ENCODE peak calls at places on chromosomes 1 and 21, in four cellular contexts. One of them, this sample, is unnamed.

GRCh38 chr1:239914827-239915231 is 176.9 kb upstream of the FMN2 start:
- DNase-seq in K562: no peak
- DNase-seq in SK-N-SH: no peak
- DNase-seq in HepG2: no peak
- DNase-seq in this sample: no peak

GRCh38 chr1:220271706-220272046 is 577 bp downstream of the RAB3GAP2 start:
- DNase-seq in K562: peak
- DNase-seq in SK-N-SH: peak
- DNase-seq in HepG2: no peak
- DNase-seq in this sample: no peak

GRCh38 chr1:51649593-51650091 is 32.8 kb downstream of the OSBPL9 start:
- DNase-seq in K562: no peak
- DNase-seq in SK-N-SH: no peak
- DNase-seq in HepG2: no peak
- DNase-seq in this sample: no peak

GRCh38 chr1:76113446-76113845 is 38.9 kb downstream of the ST6GALNAC3 start:
- DNase-seq in K562: no peak
- DNase-seq in SK-N-SH: no peak
- DNase-seq in HepG2: no peak
- DNase-seq in this sample: no peak

GRCh38 chr1:37828410-37829074 is 20.5 kb upstream of the YRDC start:
- DNase-seq in K562: no peak
- DNase-seq in SK-N-SH: no peak
- DNase-seq in HepG2: no peak
- DNase-seq in this sample: no peak

GRCh38 chr1:238005116-238005515 is 114.4 kb upstream of the ZP4 start:
- DNase-seq in K562: no peak
- DNase-seq in SK-N-SH: no peak
- DNase-seq in HepG2: no peak
- DNase-seq in this sample: no peak

GRCh38 chr1:29428997-29429396 is 192.7 kb downstream of the PTPRU start:
- DNase-seq in K562: no peak
- DNase-seq in SK-N-SH: no peak
- DNase-seq in HepG2: no peak
- DNase-seq in this sample: no peak

GRCh38 chr1:91693542-91693941 is 192.4 kb downstream of the TGFBR3 start:
- DNase-seq in K562: no peak
- DNase-seq in SK-N-SH: no peak
- DNase-seq in HepG2: no peak
- DNase-seq in this sample: no peak

GRCh38 chr1:107358611-107359342 is 217.9 kb downstream of the NTNG1 start:
- DNase-seq in K562: no peak
- DNase-seq in SK-N-SH: no peak
- DNase-seq in HepG2: no peak
- DNase-seq in this sample: no peak

GRCh38 chr21:32807717-32808380 is 36.3 kb upstream of the PAXBP1 start:
- DNase-seq in K562: no peak
- DNase-seq in SK-N-SH: no peak
- DNase-seq in HepG2: no peak
- DNase-seq in this sample: no peak

GRCh38 chr1:91857557-91858239 is 28.3 kb downstream of the TGFBR3 start:
- DNase-seq in K562: no peak
- DNase-seq in SK-N-SH: no peak
- DNase-seq in HepG2: no peak
- DNase-seq in this sample: no peak

GRCh38 chr1:235952950-235953615 is 86.4 kb upstream of the LYST start:
- DNase-seq in K562: no peak
- DNase-seq in SK-N-SH: no peak
- DNase-seq in HepG2: no peak
- DNase-seq in this sample: no peak

GRCh38 chr1:7975212-7975865 is 13.8 kb downstream of the PARK7 start:
- DNase-seq in K562: peak
- DNase-seq in SK-N-SH: peak
- DNase-seq in HepG2: peak
- DNase-seq in this sample: peak

GRCh38 chr1:76074321-76075187 is at the start of gene ST6GALNAC3:
- DNase-seq in K562: peak
- DNase-seq in SK-N-SH: peak
- DNase-seq in HepG2: peak
- DNase-seq in this sample: peak

GRCh38 chr1:186330758-186331157 is 44.3 kb downstream of the TPR start:
- DNase-seq in K562: peak
- DNase-seq in SK-N-SH: no peak
- DNase-seq in HepG2: peak
- DNase-seq in this sample: no peak

GRCh38 chr1:61375082-61375880 is 292.9 kb downstream of the NFIA start:
- DNase-seq in K562: no peak
- DNase-seq in SK-N-SH: no peak
- DNase-seq in HepG2: no peak
- DNase-seq in this sample: no peak

GRCh38 chr1:203342192-203342940 is 8.6 kb downstream of the FMOD start:
- DNase-seq in K562: peak
- DNase-seq in SK-N-SH: peak
- DNase-seq in HepG2: peak
- DNase-seq in this sample: peak

GRCh38 chr1:9872430-9873165 is 37.5 kb downstream of the CTNNBIP1 start:
- DNase-seq in K562: no peak
- DNase-seq in SK-N-SH: no peak
- DNase-seq in HepG2: no peak
- DNase-seq in this sample: no peak

GRCh38 chr1:31705080-31705866 is 1.5 kb upstream of the COL16A1 start:
- DNase-seq in K562: peak
- DNase-seq in SK-N-SH: peak
- DNase-seq in HepG2: peak
- DNase-seq in this sample: peak

GRCh38 chr21:35220301-35220700 is 171.2 kb upstream of the RUNX1 start:
- DNase-seq in K562: no peak
- DNase-seq in SK-N-SH: no peak
- DNase-seq in HepG2: no peak
- DNase-seq in this sample: no peak

GRCh38 chr1:243917863-243918565 is 68.0 kb upstream of the AKT3 start:
- DNase-seq in K562: no peak
- DNase-seq in SK-N-SH: no peak
- DNase-seq in HepG2: no peak
- DNase-seq in this sample: no peak

GRCh38 chr1:1213919-1214599 is at the start of gene TNFRSF4:
- DNase-seq in K562: no peak
- DNase-seq in SK-N-SH: no peak
- DNase-seq in HepG2: no peak
- DNase-seq in this sample: no peak

GRCh38 chr1:98045211-98046030 is 124.6 kb upstream of the DPYD start:
- DNase-seq in K562: no peak
- DNase-seq in SK-N-SH: peak
- DNase-seq in HepG2: no peak
- DNase-seq in this sample: no peak

GRCh38 chr1:208369658-208370057 is 125.5 kb upstream of the PLXNA2 start:
- DNase-seq in K562: no peak
- DNase-seq in SK-N-SH: no peak
- DNase-seq in HepG2: no peak
- DNase-seq in this sample: no peak

GRCh38 chr1:33256335-33256700 is at the start of gene ZNF362:
- DNase-seq in K562: peak
- DNase-seq in SK-N-SH: no peak
- DNase-seq in HepG2: no peak
- DNase-seq in this sample: peak

GRCh38 chr1:4668738-4669700 is 14.6 kb downstream of the AJAP1 start:
- DNase-seq in K562: no peak
- DNase-seq in SK-N-SH: no peak
- DNase-seq in HepG2: no peak
- DNase-seq in this sample: no peak

GRCh38 chr1:210250665-210250997 is 18.0 kb downstream of the SERTAD4 start:
- DNase-seq in K562: no peak
- DNase-seq in SK-N-SH: peak
- DNase-seq in HepG2: no peak
- DNase-seq in this sample: peak

GRCh38 chr21:37490084-37490483 is 123.5 kb downstream of the DYRK1A start:
- DNase-seq in K562: no peak
- DNase-seq in SK-N-SH: no peak
- DNase-seq in HepG2: no peak
- DNase-seq in this sample: no peak

GRCh38 chr1:156513189-156513588 is 12.6 kb upstream of the MEF2D start:
- DNase-seq in K562: no peak
- DNase-seq in SK-N-SH: no peak
- DNase-seq in HepG2: no peak
- DNase-seq in this sample: no peak

GRCh38 chr1:185488673-185489311 is 171.7 kb upstream of the IVNS1ABP start:
- DNase-seq in K562: no peak
- DNase-seq in SK-N-SH: no peak
- DNase-seq in HepG2: no peak
- DNase-seq in this sample: no peak

GRCh38 chr1:189429610-189430009 is 1048.1 kb downstream of the BRINP3 start:
- DNase-seq in K562: peak
- DNase-seq in SK-N-SH: peak
- DNase-seq in HepG2: peak
- DNase-seq in this sample: no peak

GRCh38 chr1:26733982-26734381 is 38.2 kb downstream of the ARID1A start:
- DNase-seq in K562: no peak
- DNase-seq in SK-N-SH: no peak
- DNase-seq in HepG2: no peak
- DNase-seq in this sample: no peak

GRCh38 chr1:221230605-221231004 is 351.4 kb downstream of the HLX start:
- DNase-seq in K562: no peak
- DNase-seq in SK-N-SH: no peak
- DNase-seq in HepG2: no peak
- DNase-seq in this sample: no peak

GRCh38 chr1:199282910-199283309 is 644.1 kb downstream of the PTPRC start:
- DNase-seq in K562: no peak
- DNase-seq in SK-N-SH: no peak
- DNase-seq in HepG2: no peak
- DNase-seq in this sample: no peak

GRCh38 chr1:6414443-6414844 is 5.3 kb downstream of the HES2 start:
- DNase-seq in K562: peak
- DNase-seq in SK-N-SH: peak
- DNase-seq in HepG2: peak
- DNase-seq in this sample: peak

GRCh38 chr1:89974701-89975470 is 20.0 kb upstream of the ZNF326 start:
- DNase-seq in K562: no peak
- DNase-seq in SK-N-SH: no peak
- DNase-seq in HepG2: peak
- DNase-seq in this sample: no peak

DNA sequence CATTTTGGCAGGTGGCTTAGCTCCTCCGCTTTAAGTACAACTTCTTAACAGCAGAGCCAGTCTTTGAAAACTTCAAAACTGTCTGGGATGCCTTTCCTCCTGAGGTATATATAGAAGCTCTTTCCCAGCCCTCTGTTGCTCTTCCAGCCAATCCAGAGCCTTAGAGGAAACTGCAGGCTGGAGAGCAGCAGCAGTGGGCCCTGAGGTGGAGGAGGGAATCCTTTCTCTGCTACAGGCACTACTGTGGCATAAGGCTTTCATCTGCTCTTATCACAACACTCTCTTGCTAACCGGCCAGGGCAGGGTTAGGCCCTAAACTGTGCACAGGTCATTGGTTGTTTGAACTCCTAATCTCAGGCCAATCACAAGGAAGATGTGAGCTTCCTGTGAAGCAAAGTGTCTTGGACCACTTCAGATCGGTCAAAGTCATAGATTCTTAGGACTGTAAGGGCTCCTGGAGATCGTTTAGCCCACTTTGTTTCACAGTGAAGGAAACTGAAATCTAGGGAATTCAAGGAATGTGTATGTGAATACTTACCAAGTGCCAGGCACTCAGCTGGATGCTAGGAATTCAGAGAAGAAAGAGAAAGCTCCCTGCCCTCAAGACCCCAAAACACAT is at the start of gene RGS5:
- DNase-seq in K562: no peak
- DNase-seq in SK-N-SH: peak
- DNase-seq in HepG2: no peak
- DNase-seq in this sample: peak
- TF ChIP-seq FOXJ3 in K562: no peak
- TF ChIP-seq FOXJ3 in SK-N-SH: peak
- TF ChIP-seq FOXJ3 in HepG2: no peak
- TF ChIP-seq FOXJ3 in this sample: no peak

GRCh38 chr1:206566976-206567375 is 45.3 kb downstream of the EIF2D start:
- DNase-seq in K562: no peak
- DNase-seq in SK-N-SH: no peak
- DNase-seq in HepG2: no peak
- DNase-seq in this sample: no peak

GRCh38 chr1:206563367-206563953 is 48.8 kb downstream of the EIF2D start:
- DNase-seq in K562: no peak
- DNase-seq in SK-N-SH: no peak
- DNase-seq in HepG2: no peak
- DNase-seq in this sample: no peak

GRCh38 chr1:206568256-206568655 is 44.0 kb downstream of the EIF2D start:
- DNase-seq in K562: no peak
- DNase-seq in SK-N-SH: no peak
- DNase-seq in HepG2: no peak
- DNase-seq in this sample: no peak

GRCh38 chr1:206568779-206569352 is 43.4 kb downstream of the EIF2D start:
- DNase-seq in K562: no peak
- DNase-seq in SK-N-SH: no peak
- DNase-seq in HepG2: no peak
- DNase-seq in this sample: no peak

DNA sequence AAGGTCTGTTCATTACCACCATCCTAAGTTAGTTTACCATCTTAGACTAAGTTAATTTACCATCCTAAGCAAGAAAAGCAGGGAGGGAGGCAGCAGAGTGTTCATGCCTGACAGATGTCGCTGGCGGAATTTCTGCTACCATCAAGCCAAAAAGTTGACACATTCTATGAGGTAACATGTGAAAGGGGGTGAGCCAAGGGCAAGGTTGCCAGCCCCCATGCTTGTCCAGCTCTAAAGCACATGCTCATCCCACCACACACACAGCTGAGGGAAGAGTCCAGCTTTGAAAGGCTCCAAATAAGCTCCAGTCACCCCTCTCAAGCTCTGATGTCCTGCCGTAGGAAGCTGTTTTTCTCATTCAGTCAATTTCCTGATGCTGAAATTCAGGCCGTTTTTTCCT is 46.3 kb downstream of the EIF2D start:
- DNase-seq in K562: no peak
- DNase-seq in SK-N-SH: no peak
- DNase-seq in HepG2: no peak
- DNase-seq in this sample: no peak
- TF ChIP-seq FOXJ3 in K562: no peak
- TF ChIP-seq FOXJ3 in SK-N-SH: no peak
- TF ChIP-seq FOXJ3 in HepG2: no peak
- TF ChIP-seq FOXJ3 in this sample: no peak

DNA sequence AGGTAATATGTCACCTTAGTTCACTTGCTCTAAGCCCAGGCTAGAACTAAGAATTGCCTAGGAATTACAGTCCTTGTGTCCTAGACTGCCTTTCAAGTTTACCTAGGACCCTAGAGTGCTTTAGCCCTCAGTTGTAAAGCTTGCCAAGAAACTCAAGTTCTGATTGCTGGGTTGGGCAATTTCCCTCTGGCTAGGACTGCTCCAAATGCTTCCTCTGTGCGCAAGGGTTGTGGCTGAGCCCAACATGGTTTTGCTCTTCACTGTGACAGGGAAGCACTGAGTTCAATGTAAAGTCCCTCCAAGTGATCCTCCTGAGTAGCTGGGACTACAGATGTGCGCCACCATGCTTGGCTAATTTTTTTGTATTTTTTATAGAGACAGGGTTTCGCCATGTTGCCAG is 102.3 kb upstream of the NEK7 start:
- DNase-seq in K562: no peak
- DNase-seq in SK-N-SH: no peak
- DNase-seq in HepG2: no peak
- DNase-seq in this sample: no peak
- TF ChIP-seq FOXJ3 in K562: no peak
- TF ChIP-seq FOXJ3 in SK-N-SH: no peak
- TF ChIP-seq FOXJ3 in HepG2: no peak
- TF ChIP-seq FOXJ3 in this sample: no peak

GRCh38 chr1:19433610-19433999 is 51.7 kb downstream of the CAPZB start:
- DNase-seq in K562: no peak
- DNase-seq in SK-N-SH: no peak
- DNase-seq in HepG2: no peak
- DNase-seq in this sample: no peak
- TF ChIP-seq FOXJ3 in K562: no peak
- TF ChIP-seq FOXJ3 in SK-N-SH: no peak
- TF ChIP-seq FOXJ3 in HepG2: no peak
- TF ChIP-seq FOXJ3 in this sample: no peak

This sample was measured in WTC11.